ENCODE peak calls at places on chromosomes 13 and 19, in nine cellular contexts. I is H1, G is heart left ventricle, V is IMR-90, Q is Peyer's patch, Y is stomach, M is body of pancreas, F is testis, R is HCT116. C is an unnamed sample.

GRCh38 chr19:18513868-18514267 is 8.0 kb downstream of the ELL start:
- DNase-seq in M (no peak), Q (no peak), Y (no peak), V (no peak), R (no peak), G (peak; percentile 82), F (peak; percentile 79), I (no peak), C (peak; percentile 33)

GRCh38 chr19:55188620-55189019 is 8.5 kb upstream of the SYT5 start:
- DNase-seq in F (no peak), Y (no peak), M (no peak), Q (no peak), R (no peak), V (no peak), I (no peak), G (no peak), C (no peak)

GRCh38 chr19:29285878-29286277 is 72.9 kb upstream of the UQCRFS1 start:
- DNase-seq in Y (no peak), R (no peak), G (no peak), Q (no peak), M (no peak), I (peak; percentile 69), F (no peak), V (no peak), C (no peak)

GRCh38 chr13:112759834-112760233 is 70.0 kb downstream of the ATP11A start:
- DNase-seq in V (no peak), M (no peak), F (no peak), R (no peak), Y (no peak), G (no peak), I (no peak), Q (no peak), C (no peak)

GRCh38 chr13:113969311-113969972 is 4.4 kb downstream of the C13orf46 start:
- DNase-seq in F (no peak), M (no peak), G (no peak), I (no peak), Q (peak; percentile 43), Y (no peak), V (no peak), R (no peak), C (no peak)

GRCh38 chr13:81874681-81875661 is 1534.0 kb upstream of the SPRY2 start:
- DNase-seq in Y (no peak), M (no peak), R (no peak), I (peak; percentile 63), F (no peak), V (no peak), G (no peak), Q (no peak), C (no peak)

GRCh38 chr13:110748271-110748670 is 34.8 kb downstream of the ING1 start:
- DNase-seq in Y (no peak), R (no peak), F (no peak), V (no peak), I (no peak), G (no peak), Q (no peak), M (no peak), C (no peak)

GRCh38 chr13:108346376-108346775 is 76.9 kb downstream of the TNFSF13B start:
- DNase-seq in V (no peak), G (no peak), Q (no peak), R (no peak), M (no peak), Y (no peak), F (no peak), I (no peak), C (no peak)

GRCh38 chr13:63198076-63198475 is 1782.4 kb upstream of the PCDH20 start:
- DNase-seq in F (no peak), M (no peak), V (peak; percentile 45), R (no peak), I (no peak), Q (no peak), Y (no peak), G (no peak), C (no peak)

GRCh38 chr13:30580852-30581502 is 36.7 kb upstream of the USPL1 start:
- DNase-seq in Q (no peak), G (no peak), R (no peak), F (no peak), M (peak; percentile 51), I (no peak), Y (no peak), V (no peak), C (no peak)

GRCh38 chr19:7541828-7542443 is 6.4 kb downstream of the PNPLA6 start:
- DNase-seq in M (no peak), F (no peak), G (no peak), Y (no peak), R (no peak), Q (no peak), V (no peak), I (no peak), C (no peak)

GRCh38 chr13:38024431-38024830 is 154.9 kb upstream of the TRPC4 start:
- DNase-seq in Q (no peak), V (no peak), F (no peak), M (no peak), R (no peak), Y (no peak), I (no peak), G (no peak), C (no peak)

GRCh38 chr13:45417790-45418534 is at the start of gene SLC25A30:
- DNase-seq in M (peak; percentile 96), V (peak; percentile 80), I (peak; percentile 93), F (peak; percentile 98), R (peak; percentile 91), Y (peak; percentile 96), G (peak; percentile 98), Q (peak; percentile 98), C (peak; percentile 84)

GRCh38 chr19:35000647-35001501 is 751 bp downstream of the GRAMD1A start:
- DNase-seq in F (no peak), Y (no peak), M (peak; percentile 67), R (no peak), Q (peak; percentile 80), I (no peak), G (peak; percentile 51), V (peak; percentile 50), C (no peak)

GRCh38 chr19:53991224-53992113 is at the start of gene CACNG6:
- DNase-seq in F (no peak), R (no peak), V (no peak), Y (peak; percentile 39), Q (no peak), M (no peak), I (peak; percentile 77), G (no peak), C (no peak)

GRCh38 chr19:28208745-28209144 is 1004.2 kb downstream of the UQCRFS1 start:
- DNase-seq in G (no peak), M (no peak), V (no peak), Y (no peak), I (no peak), F (no peak), Q (no peak), R (no peak), C (no peak)

GRCh38 chr13:36789730-36790129 is 29.3 kb upstream of the RFXAP start:
- DNase-seq in F (no peak), M (no peak), G (no peak), R (no peak), Q (no peak), Y (no peak), I (no peak), V (no peak), C (no peak)

GRCh38 chr19:10769533-10770491 is 51.9 kb downstream of the DNM2 start:
- DNase-seq in F (peak; percentile 89), V (peak; percentile 26), Y (peak; percentile 36), M (peak; percentile 84), R (no peak), Q (no peak), I (no peak), G (peak; percentile 88), C (peak; percentile 27)

GRCh38 chr13:22801402-22802003 is 379.3 kb upstream of the SGCG start:
- DNase-seq in Y (no peak), F (peak; percentile 38), M (no peak), I (no peak), R (no peak), G (no peak), V (peak; percentile 5), Q (no peak), C (no peak)
- H3K4me3 ChIP-seq in Y (no peak overlapping the region), F (no peak overlapping the region), M (no peak overlapping the region), I (no peak overlapping the region), R (no peak overlapping the region), G (no peak overlapping the region), V (no peak overlapping the region), Q (no peak overlapping the region), C (no peak overlapping the region)

GRCh38 chr19:2474232-2475017 is 1.5 kb upstream of the GADD45B start:
- DNase-seq in G (peak; percentile 90), F (peak; percentile 83), R (no peak), M (peak; percentile 84), Q (peak; percentile 91), Y (peak; percentile 88), V (peak; percentile 87), I (peak; percentile 94), C (peak; percentile 76)
- H3K27ac ChIP-seq in G (peak overlapping the region; percentile 88), F (peak overlapping the region; percentile 23), R (peak overlapping the region; percentile 67), M (peak overlapping the region; percentile 88), Q (peak overlapping the region; percentile 92), Y (peak overlapping the region; percentile 93), V (peak overlapping the region; percentile 25), I (no peak overlapping the region), C (peak overlapping the region; percentile 90)

GRCh38 chr19:2983351-2984195 is 6.2 kb downstream of the TLE6 start:
- DNase-seq in V (peak; percentile 7), R (no peak), Q (peak; percentile 52), F (peak; percentile 54), M (peak; percentile 71), Y (no peak), G (peak; percentile 83), I (peak; percentile 86), C (peak; percentile 37)
- TF ChIP-seq POLR2A in V (no peak), R (no peak), Q (no peak), F (no peak), M (no peak), Y (no peak), G (no peak), I (no peak), C (peak; percentile 12)

GRCh38 chr13:19961924-19962323 is 3.4 kb downstream of the ZMYM2 start:
- DNase-seq in V (peak; percentile 31), G (no peak), Y (no peak), I (no peak), M (no peak), F (no peak), R (no peak), Q (no peak), C (no peak)

GRCh38 chr13:19960673-19961015 is 2.1 kb downstream of the ZMYM2 start:
- DNase-seq in F (no peak), M (no peak), Y (no peak), I (no peak), V (no peak), G (no peak), R (no peak), Q (no peak), C (no peak)

GRCh38 chr13:19959831-19960672 is 1.5 kb downstream of the ZMYM2 start:
- DNase-seq in V (peak; percentile 90), Q (peak; percentile 93), M (peak; percentile 94), G (peak; percentile 89), I (peak; percentile 77), Y (peak; percentile 83), R (peak; percentile 80), F (peak; percentile 92), C (peak; percentile 77)

GRCh38 chr13:19962894-19963293 is 4.4 kb downstream of the ZMYM2 start:
- DNase-seq in F (no peak), Y (no peak), M (no peak), V (no peak), Q (no peak), R (no peak), I (no peak), G (no peak), C (no peak)

DNA sequence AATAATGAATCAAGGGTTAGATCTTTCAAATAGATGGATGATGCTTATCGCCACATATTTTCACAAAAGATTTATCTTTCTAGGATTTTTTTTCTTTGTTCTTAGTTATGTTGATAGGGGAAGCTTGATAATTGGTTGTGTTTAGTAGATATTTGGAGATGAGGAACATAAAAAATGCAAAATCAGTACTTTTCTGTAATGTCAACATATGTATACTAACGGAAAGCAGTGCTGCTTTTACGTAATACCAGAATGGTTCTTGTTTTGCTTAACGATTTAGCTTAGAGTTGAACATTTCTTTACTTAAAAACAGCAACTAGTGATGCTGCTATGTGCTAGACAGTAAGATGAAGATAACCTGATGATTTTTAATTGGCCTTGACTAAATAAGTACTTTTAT is 3.0 kb downstream of the ZMYM2 start:
- DNase-seq in I (no peak), Y (no peak), V (no peak), M (no peak), F (no peak), Q (no peak), G (no peak), R (no peak), C (no peak)
- H3K4me3 ChIP-seq in I (no peak overlapping the region), Y (peak overlapping the region; percentile 81), V (no peak overlapping the region), M (no peak overlapping the region), F (no peak overlapping the region), Q (no peak overlapping the region), G (no peak overlapping the region), R (no peak overlapping the region), C (no peak overlapping the region)